ENCODE peak calls at places on chromosome 7, in eight cellular contexts. F is ovary; U is activated CD8-positive, alpha-beta memory T cell treated with anti-CD3 and anti-CD28 coated beads for 48 hours; N is GM06990; B is D341Med; L is CD8-positive, alpha-beta memory T cell; R is activated naive CD8-positive, alpha-beta T cell treated with anti-CD3 and anti-CD28 coated beads, Interleukin-2, amount 50 U/mL, for 24 hours; A is cardiac fibroblast. O is an unnamed sample.
A peak's percentile ranks its signal among the peaks of the same experiment; 100 is the strongest.

GRCh38 chr7:78413568-78413967 is 615.0 kb downstream of the PHTF2 start:
- DNase-seq in L (no peak), U (no peak), A (no peak), R (no peak), B (no peak), N (no peak), F (no peak), O (no peak)

GRCh38 chr7:129553861-129554530 is 51.7 kb downstream of the SMKR1 start:
- DNase-seq in L (peak; percentile 73), A (peak; percentile 42), U (no peak), B (no peak), R (peak; percentile 42), F (no peak), N (no peak), O (peak; percentile 58)

GRCh38 chr7:139830779-139831498 is 1.9 kb downstream of the TBXAS1 start:
- DNase-seq in B (no peak), N (peak; percentile 46), A (no peak), R (no peak), U (no peak), F (no peak), L (no peak), O (no peak)

GRCh38 chr7:73520673-73521635 is 1.1 kb downstream of the BAZ1B start:
- DNase-seq in N (peak; percentile 28), A (peak; percentile 48), R (no peak), B (no peak), U (no peak), L (no peak), F (peak; percentile 27), O (peak; percentile 21)

GRCh38 chr7:129376076-129376777 is 58.0 kb upstream of the STRIP2 start:
- DNase-seq in R (peak; percentile 51), A (peak; percentile 49), N (no peak), L (peak; percentile 56), B (peak; percentile 63), F (no peak), U (peak; percentile 19), O (peak; percentile 35)

GRCh38 chr7:66055321-66055956 is 20.2 kb upstream of the ASL start:
- DNase-seq in L (no peak), F (no peak), A (peak; percentile 71), U (no peak), N (peak; percentile 40), B (no peak), R (no peak), O (no peak)

GRCh38 chr7:135782377-135782776 is 33.8 kb upstream of the FAM180A start:
- DNase-seq in B (no peak), R (no peak), F (no peak), A (no peak), L (no peak), N (no peak), U (no peak), O (no peak)

GRCh38 chr7:5177060-5177459 is 13.0 kb upstream of the WIPI2 start:
- DNase-seq in B (peak; percentile 91), F (peak; percentile 39), L (no peak), U (no peak), N (no peak), A (peak; percentile 87), R (no peak), O (peak; percentile 86)

GRCh38 chr7:103395071-103395470 is 47.6 kb downstream of the PSMC2 start:
- DNase-seq in R (no peak), A (no peak), U (no peak), F (no peak), L (no peak), B (no peak), N (no peak), O (no peak)

GRCh38 chr7:70400829-70401380 is 731.0 kb upstream of the GALNT17 start:
- DNase-seq in L (no peak), F (no peak), U (no peak), R (no peak), A (no peak), N (no peak), B (no peak), O (no peak)

GRCh38 chr7:71198887-71199286 is 66.9 kb downstream of the GALNT17 start:
- DNase-seq in L (no peak), R (no peak), A (no peak), N (no peak), F (peak; percentile 59), B (no peak), U (no peak), O (no peak)

GRCh38 chr7:133941496-133941895 is 185.6 kb upstream of the LRGUK start:
- DNase-seq in B (no peak), U (no peak), A (peak; percentile 28), R (no peak), F (no peak), L (no peak), N (no peak), O (peak; percentile 67)

GRCh38 chr7:63043657-63044543 is 954.7 kb upstream of the ZNF722 start:
- DNase-seq in B (no peak), F (no peak), U (no peak), N (no peak), R (no peak), A (no peak), L (no peak), O (no peak)

GRCh38 chr7:55887786-55888185 is 530 bp downstream of the ZNF713 start:
- DNase-seq in U (no peak), R (no peak), N (no peak), B (peak; percentile 67), A (peak; percentile 2), L (no peak), F (no peak), O (peak; percentile 19)

GRCh38 chr7:108613147-108613948 is 43.7 kb downstream of the DNAJB9 start:
- DNase-seq in A (peak; percentile 65), F (no peak), B (no peak), U (no peak), L (no peak), N (no peak), R (no peak), O (peak; percentile 40)

GRCh38 chr7:120184866-120185265 is 88.1 kb upstream of the KCND2 start:
- DNase-seq in R (no peak), F (no peak), A (peak; percentile 27), B (no peak), N (no peak), U (no peak), L (no peak), O (no peak)

GRCh38 chr7:26620352-26620751 is 244.0 kb downstream of the SKAP2 start:
- DNase-seq in U (no peak), A (no peak), F (no peak), N (no peak), L (no peak), R (peak; percentile 7), B (no peak), O (no peak)

GRCh38 chr7:100825760-100826545 is 1.4 kb downstream of the EPHB4 start:
- DNase-seq in B (peak; percentile 37), U (no peak), N (no peak), F (no peak), R (no peak), L (no peak), A (peak; percentile 54), O (peak; percentile 55)

GRCh38 chr7:16836481-16836880 is 31.7 kb upstream of the AGR2 start:
- DNase-seq in L (no peak), U (no peak), A (peak; percentile 16), R (no peak), N (no peak), F (no peak), B (no peak), O (no peak)

GRCh38 chr7:18086165-18087030 is 58.8 kb upstream of the PRPS1L1 start:
- DNase-seq in F (no peak), N (peak; percentile 17), L (no peak), U (no peak), B (peak; percentile 73), A (peak; percentile 13), R (peak; percentile 8), O (peak; percentile 58)

GRCh38 chr7:76354981-76355730 is 3.6 kb downstream of the YWHAG start:
- DNase-seq in L (no peak), B (no peak), F (no peak), N (no peak), R (no peak), U (no peak), A (no peak), O (no peak)

O was measured in AG20443.